ENCODE peak calls at places on chromosomes 12 and 14, in five cellular contexts. Y is upper lobe of left lung, D is body of pancreas, C is vagina, V is transverse colon. W is an unnamed sample.

GRCh38 chr14:62308927-62309326 is 546.7 kb downstream of the SNAPC1 start:
- DNase-seq in D (no peak), V (no peak), C (no peak), Y (no peak), W (no peak)

GRCh38 chr14:103442288-103442687 is 57.1 kb downstream of the MARK3 start:
- DNase-seq in D (no peak), Y (no peak), V (no peak), C (no peak), W (no peak)

GRCh38 chr12:85357609-85358008 is 77.6 kb downstream of the ALX1 start:
- DNase-seq in C (no peak), D (no peak), Y (no peak), V (no peak), W (no peak)

GRCh38 chr12:49662998-49663843 is 39.9 kb downstream of the PRPF40B start:
- DNase-seq in C (no peak), D (no peak), Y (peak), V (peak), W (peak)

GRCh38 chr14:20632831-20633771 is 8.4 kb downstream of the OR6S1 start:
- DNase-seq in C (no peak), Y (no peak), V (peak), D (peak), W (no peak)

GRCh38 chr12:12523229-12523628 is 39.4 kb downstream of the DUSP16 start:
- DNase-seq in Y (no peak), D (no peak), C (no peak), V (no peak), W (no peak)

GRCh38 chr14:89400529-89400928 is 16.5 kb downstream of the FOXN3 start:
- DNase-seq in C (no peak), V (no peak), Y (no peak), D (no peak), W (no peak)

GRCh38 chr12:89370850-89371249 is 18.5 kb upstream of the DUSP6 start:
- DNase-seq in V (no peak), C (no peak), D (no peak), Y (no peak), W (no peak)

GRCh38 chr12:124109760-124110159 is 136.7 kb downstream of the ZNF664 start:
- DNase-seq in V (no peak), C (no peak), D (no peak), Y (peak), W (peak)

GRCh38 chr14:37090026-37090425 is 82.4 kb downstream of the SLC25A21 start:
- DNase-seq in D (no peak), V (no peak), Y (no peak), C (no peak), W (no peak)

GRCh38 chr12:67320614-67321305 is 51.6 kb downstream of the CAND1 start:
- DNase-seq in Y (no peak), V (no peak), C (no peak), D (no peak), W (no peak)

GRCh38 chr14:52873096-52873495 is 77.8 kb downstream of the FERMT2 start:
- DNase-seq in V (no peak), D (no peak), C (no peak), Y (no peak), W (no peak)

GRCh38 chr12:68013181-68013580 is 23.9 kb downstream of the IFNG-AS1 start:
- DNase-seq in C (no peak), Y (no peak), V (no peak), D (no peak), W (no peak)

GRCh38 chr12:95633049-95633545 is 81.8 kb upstream of the USP44 start:
- DNase-seq in V (peak), C (no peak), D (no peak), Y (peak), W (peak)

GRCh38 chr14:64788706-64789105 is 84.5 kb downstream of the PLEKHG3 start:
- DNase-seq in C (no peak), Y (no peak), D (no peak), V (no peak), W (peak)

GRCh38 chr14:77319416-77319815 is 1.3 kb downstream of the POMT2 start:
- DNase-seq in D (no peak), C (no peak), Y (no peak), V (no peak), W (no peak)

GRCh38 chr12:119594772-119595445 is 1.3 kb downstream of the TMEM233 start:
- DNase-seq in V (no peak), Y (no peak), C (no peak), D (no peak), W (no peak)

GRCh38 chr12:62537544-62537943 is 70.9 kb downstream of the MON2 start:
- DNase-seq in V (no peak), Y (no peak), D (peak), C (no peak), W (no peak)

GRCh38 chr12:123767613-123768012 is 5.5 kb downstream of the DNAH10 start:
- DNase-seq in D (no peak), Y (no peak), C (no peak), V (no peak), W (no peak)

GRCh38 chr12:3973939-3974644 is 100.9 kb upstream of the PARP11 start:
- DNase-seq in C (no peak), Y (no peak), V (no peak), D (no peak), W (no peak)

GRCh38 chr14:35818346-35819115 is 7.6 kb upstream of the BRMS1L start:
- DNase-seq in D (peak), V (peak), C (no peak), Y (no peak), W (no peak)

GRCh38 chr12:103821773-103822172 is 19.3 kb downstream of the NT5DC3 start:
- DNase-seq in D (no peak), Y (no peak), C (no peak), V (no peak), W (no peak)

GRCh38 chr12:38691164-38691563 is 214.2 kb downstream of the CPNE8 start:
- DNase-seq in D (no peak), Y (no peak), V (no peak), C (no peak), W (no peak)

GRCh38 chr12:109476807-109477184 is 304 bp downstream of the KCTD10 start:
- DNase-seq in V (no peak), D (no peak), Y (no peak), C (no peak), W (no peak)

GRCh38 chr12:109475993-109476806 is 900 bp downstream of the KCTD10 start:
- DNase-seq in Y (no peak), C (no peak), V (no peak), D (no peak), W (no peak)

GRCh38 chr12:109475121-109475520 is 2.0 kb downstream of the KCTD10 start:
- DNase-seq in V (no peak), Y (no peak), C (no peak), D (no peak), W (no peak)

GRCh38 chr12:109477963-109478315 is 505 bp downstream of the UBE3B start:
- DNase-seq in V (no peak), D (no peak), C (no peak), Y (no peak), W (no peak)

GRCh38 chr12:109477185-109477962 is at the start of the genes KCTD10 and UBE3B:
- DNase-seq in Y (peak), D (peak), V (peak), C (no peak), W (peak)
- TF ChIP-seq POLR2A in Y (peak), D (peak), V (peak), C (no peak), W (peak)

GRCh38 chr12:47903927-47904646 is 707 bp downstream of the VDR start:
- DNase-seq in V (peak), D (peak), C (no peak), Y (peak), W (peak)
- TF ChIP-seq POLR2A in V (peak), D (no peak), C (no peak), Y (peak), W (no peak)

GRCh38 chr12:79691299-79692248 is 810 bp upstream of the PAWR start:
- DNase-seq in C (no peak), D (no peak), V (peak), Y (no peak), W (peak)
- TF ChIP-seq POLR2A in C (no peak), D (no peak), V (no peak), Y (no peak), W (no peak)

DNA sequence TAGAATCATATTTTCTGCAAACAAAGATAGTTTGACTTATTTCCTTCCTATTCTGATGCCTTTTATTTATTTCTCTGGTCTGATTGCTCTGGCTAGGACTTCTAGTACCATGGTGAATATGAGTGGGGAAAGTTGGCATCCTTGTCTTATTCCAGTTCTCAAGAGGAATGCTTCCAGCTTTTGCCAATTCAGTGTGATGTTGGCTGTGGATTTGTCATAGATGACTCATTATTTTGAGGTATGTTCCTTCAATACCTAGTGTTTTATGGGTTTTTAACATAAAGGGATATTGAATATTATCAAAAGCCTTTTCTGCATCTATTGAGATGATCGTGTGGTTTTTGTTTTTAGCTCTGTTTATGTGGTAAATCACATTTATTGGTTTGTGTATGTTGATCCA is 139.4 kb upstream of the CNTN1 start:
- DNase-seq in Y (no peak), C (no peak), D (no peak), V (no peak), W (no peak)
- TF ChIP-seq POLR2A in Y (no peak), C (no peak), D (no peak), V (no peak), W (no peak)

GRCh38 chr14:104872469-104873341 is 7.6 kb downstream of the CEP170B start:
- DNase-seq in D (no peak), C (no peak), V (no peak), Y (no peak), W (peak)

GRCh38 chr14:104873380-104874055 is 8.4 kb downstream of the CEP170B start:
- DNase-seq in V (no peak), Y (no peak), D (no peak), C (no peak), W (no peak)

GRCh38 chr14:104871145-104871655 is 6.1 kb downstream of the CEP170B start:
- DNase-seq in Y (no peak), D (no peak), C (no peak), V (no peak), W (no peak)

GRCh38 chr14:104870368-104871144 is 5.5 kb downstream of the CEP170B start:
- DNase-seq in C (no peak), V (peak), Y (no peak), D (peak), W (no peak)

DNA sequence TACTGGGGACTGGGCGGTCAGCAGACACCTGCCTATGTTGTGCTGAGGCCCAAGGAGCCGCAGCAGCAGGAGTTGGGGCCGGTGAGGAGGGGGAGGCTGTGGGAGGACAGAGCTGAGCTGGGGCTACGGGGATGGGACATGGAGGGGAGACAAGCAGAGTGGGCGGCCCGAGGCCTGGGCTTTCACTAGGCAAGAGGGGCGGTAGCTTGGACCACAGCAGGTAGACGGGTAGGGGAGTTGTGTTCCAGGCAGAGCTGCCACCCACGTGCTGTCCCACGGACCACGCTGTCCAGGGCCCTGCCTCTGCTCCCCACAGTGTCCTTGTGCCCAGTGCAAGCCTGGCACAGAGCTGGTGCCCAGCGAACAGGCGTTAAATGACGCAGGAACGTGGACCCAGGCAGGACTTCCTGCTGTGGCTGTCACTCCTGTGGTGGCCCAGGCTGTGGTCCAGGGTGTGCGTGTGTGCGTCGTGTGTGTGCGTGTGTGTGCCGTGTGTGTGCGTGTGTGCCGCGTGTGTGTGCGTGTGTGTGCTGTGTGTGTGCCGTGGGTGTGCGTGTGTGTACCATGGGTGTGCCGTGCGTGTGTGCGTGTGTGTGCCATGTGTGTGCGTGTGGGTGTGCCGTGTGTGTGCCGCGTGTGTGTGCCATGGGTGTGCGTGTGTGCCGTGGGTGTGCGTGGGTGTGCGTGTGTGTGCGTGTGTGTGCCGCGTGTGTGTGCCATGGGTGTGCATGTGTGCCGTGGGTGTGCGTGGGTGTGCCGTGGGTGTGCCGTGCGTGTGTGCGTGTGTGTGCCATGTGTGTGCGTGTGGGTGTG is 6.8 kb downstream of the CEP170B start:
- DNase-seq in C (no peak), V (no peak), Y (no peak), D (no peak), W (no peak)
- TF ChIP-seq POLR2A in C (no peak), V (no peak), Y (no peak), D (no peak), W (no peak)

GRCh38 chr12:28191018-28191595 is 851 bp downstream of the CCDC91 start:
- DNase-seq in V (peak), D (no peak), Y (no peak), C (no peak), W (peak)
- TF ChIP-seq POLR2A in V (no peak), D (no peak), Y (no peak), C (no peak), W (no peak)

GRCh38 chr12:108642269-108642870 is 8.7 kb upstream of the SELPLG start:
- DNase-seq in Y (no peak), D (no peak), V (no peak), C (no peak), W (no peak)

GRCh38 chr12:108642899-108643654 is 9.4 kb upstream of the SELPLG start:
- DNase-seq in D (no peak), Y (no peak), C (no peak), V (no peak), W (no peak)

GRCh38 chr12:108645686-108646596 is 12.2 kb upstream of the SELPLG start:
- DNase-seq in V (no peak), Y (no peak), D (no peak), C (no peak), W (no peak)

GRCh38 chr12:108644743-108645120 is 11.0 kb upstream of the SELPLG start:
- DNase-seq in C (no peak), V (no peak), D (no peak), Y (no peak), W (no peak)

DNA sequence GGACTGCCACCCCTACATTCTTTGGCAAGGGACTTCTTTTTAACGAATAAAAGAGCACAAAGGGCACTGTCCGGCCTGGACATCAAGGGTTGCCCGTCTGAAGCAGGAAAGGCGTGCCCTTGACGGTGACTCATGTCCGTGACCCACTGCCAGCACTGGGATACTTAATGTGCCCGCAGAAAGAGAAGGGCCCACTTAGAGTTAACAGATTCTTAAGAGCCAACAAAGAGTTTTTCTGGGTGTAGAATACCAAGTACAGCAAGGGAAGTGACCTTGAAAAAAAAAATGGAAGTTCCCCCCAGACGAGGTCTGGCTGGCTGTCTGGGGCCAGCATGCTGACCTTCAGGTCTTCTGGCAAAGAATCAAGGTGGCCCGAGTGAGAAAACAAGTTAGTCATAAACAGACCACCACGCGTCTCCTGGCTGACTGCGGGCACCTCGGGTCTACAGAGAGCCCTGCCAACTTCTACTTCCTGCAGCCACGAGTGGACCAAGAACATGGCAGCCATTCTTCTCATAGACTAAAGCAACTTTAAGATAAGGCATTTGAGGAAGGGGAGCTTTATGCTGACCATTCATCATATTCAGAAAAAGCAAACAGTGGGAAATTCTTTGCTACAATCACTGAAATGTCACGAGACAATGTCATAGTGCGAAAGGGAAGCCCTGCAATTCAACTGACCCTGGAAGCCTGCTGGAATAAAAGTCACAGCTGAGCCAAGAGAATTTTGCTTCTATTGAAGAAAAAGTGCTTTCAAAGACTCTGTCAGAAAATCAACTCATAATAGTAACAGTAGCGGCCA is 10.4 kb upstream of the SELPLG start:
- DNase-seq in C (no peak), V (no peak), Y (peak), D (no peak), W (peak)
- TF ChIP-seq POLR2A in C (no peak), V (no peak), Y (no peak), D (no peak), W (no peak)

DNA sequence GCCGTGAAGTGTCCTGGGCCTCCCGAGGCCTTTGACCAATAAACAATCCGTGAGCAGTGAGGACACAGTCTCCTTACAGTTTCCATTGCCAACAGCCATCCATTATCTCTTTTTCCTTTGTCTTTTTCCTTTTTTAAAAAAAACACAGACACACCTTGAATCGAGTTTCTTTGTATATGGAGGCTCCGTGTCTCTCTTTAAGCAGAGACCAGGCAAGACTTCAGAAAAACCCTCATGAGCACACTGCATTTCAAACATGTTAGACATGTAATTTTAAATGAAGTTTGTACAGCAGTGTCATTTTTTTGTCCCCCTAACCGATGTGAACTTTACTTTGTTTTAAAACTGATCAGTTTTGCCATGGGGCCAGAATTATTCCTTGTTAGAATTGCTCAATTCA is 111.1 kb downstream of the SPTSSA start:
- DNase-seq in V (no peak), D (no peak), C (no peak), Y (no peak), W (no peak)
- TF ChIP-seq POLR2A in V (no peak), D (no peak), C (no peak), Y (no peak), W (no peak)

GRCh38 chr12:6953417-6954315 is 2.5 kb downstream of the PTPN6 start:
- DNase-seq in V (peak), C (no peak), D (no peak), Y (peak), W (no peak)
- TF ChIP-seq POLR2A in V (peak), C (no peak), D (peak), Y (peak), W (no peak)

GRCh38 chr12:6646276-6647082 is 753 bp downstream of the ACRBP start:
- DNase-seq in D (no peak), Y (no peak), C (no peak), V (no peak), W (no peak)

GRCh38 chr12:6644903-6645302 is 2.3 kb downstream of the ACRBP start:
- DNase-seq in C (no peak), Y (no peak), V (peak), D (no peak), W (no peak)

GRCh38 chr12:6643569-6644256 is 3.5 kb downstream of the ACRBP start:
- DNase-seq in Y (no peak), C (no peak), D (no peak), V (no peak), W (no peak)

GRCh38 chr12:6644257-6644596 is 3.0 kb downstream of the ACRBP start:
- DNase-seq in Y (no peak), V (no peak), C (no peak), D (no peak), W (no peak)

DNA sequence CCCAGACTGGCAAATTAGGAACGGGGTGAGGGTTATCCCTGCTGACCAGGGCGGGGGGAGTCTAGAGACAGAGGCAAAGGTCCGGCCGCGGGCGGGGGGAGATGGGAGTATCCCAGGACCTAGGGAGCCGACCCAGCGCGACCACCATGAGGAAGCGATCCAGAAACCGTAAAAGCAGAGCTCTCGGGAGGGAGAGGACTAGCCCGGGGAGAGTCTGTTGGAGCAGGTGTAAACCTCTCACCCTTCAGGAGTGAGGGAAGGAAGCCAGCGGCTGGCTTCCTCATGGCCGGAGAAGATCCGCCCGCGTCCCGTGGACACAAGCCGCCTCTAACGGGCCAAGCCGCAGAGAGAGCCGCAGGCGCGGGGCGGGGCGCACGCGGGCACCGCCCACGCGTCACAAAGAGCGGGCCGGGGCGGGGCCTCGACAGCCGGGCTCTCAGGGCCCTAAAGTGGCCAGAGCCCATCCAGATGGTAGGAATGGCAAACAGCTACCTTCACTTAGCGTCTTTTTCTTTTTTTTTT is at the start of gene ACRBP:
- DNase-seq in V (peak), D (peak), C (no peak), Y (peak), W (no peak)
- TF ChIP-seq POLR2A in V (peak), D (peak), C (no peak), Y (peak), W (no peak)